ENCODE peak calls at places on chromosomes 2 and 18, in five cellular contexts. L is activated CD4-positive, CD25-positive, alpha-beta regulatory T cell treated with anti-CD3 and anti-CD28 coated beads, Interleukin-2, amount 50 U/mL, for 72 hours; E is T-cell; K is IMR-90; S is Caki2. M is an unnamed sample.

GRCh38 chr2:232420463-232421188 is 14.0 kb downstream of the ALPG start:
- DNase-seq in K (no peak), L (no peak), S (no peak), E (no peak), M (no peak)

GRCh38 chr2:85800576-85800975 is 46.8 kb downstream of the ATOH8 start:
- DNase-seq in L (no peak), S (no peak), E (no peak), K (no peak), M (no peak)

GRCh38 chr2:202687276-202687675 is 52.5 kb downstream of the FAM117B start:
- DNase-seq in K (peak; percentile 32), S (no peak), L (no peak), E (no peak), M (no peak)

GRCh38 chr18:10141559-10141958 is 227.7 kb downstream of the VAPA start:
- DNase-seq in K (no peak), L (no peak), E (no peak), S (no peak), M (no peak)

GRCh38 chr2:218082586-218083351 is 13.7 kb downstream of the RUFY4 start:
- DNase-seq in L (no peak), E (no peak), S (no peak), K (no peak), M (no peak)

GRCh38 chr2:28661589-28662001 is 90.0 kb upstream of the PPP1CB start:
- DNase-seq in L (no peak), S (peak; percentile 84), E (no peak), K (peak; percentile 88), M (no peak)

GRCh38 chr18:3328522-3328921 is 66.6 kb downstream of the MYL12B start:
- DNase-seq in K (no peak), S (no peak), E (no peak), L (no peak), M (no peak)

GRCh38 chr2:13114391-13114790 is 397.7 kb downstream of the TRIB2 start:
- DNase-seq in S (no peak), E (no peak), L (no peak), K (peak; percentile 11), M (peak; percentile 14)

GRCh38 chr2:62340981-62341624 is 145.2 kb downstream of the B3GNT2 start:
- DNase-seq in L (no peak), K (no peak), E (no peak), S (peak; percentile 63), M (no peak)

GRCh38 chr2:86193901-86194567 is 1.2 kb downstream of the IMMT start:
- DNase-seq in S (no peak), L (no peak), E (no peak), K (no peak), M (no peak)

GRCh38 chr2:241508510-241509407 is at the start of gene STK25:
- DNase-seq in S (peak; percentile 98), L (peak; percentile 90), E (peak; percentile 97), K (peak; percentile 98), M (peak; percentile 94)

GRCh38 chr2:25822190-25823117 is 55.8 kb downstream of the ASXL2 start:
- DNase-seq in L (peak; percentile 49), E (peak; percentile 59), S (no peak), K (no peak), M (no peak)

GRCh38 chr18:9779630-9780029 is 71.5 kb downstream of the RAB31 start:
- DNase-seq in S (peak; percentile 23), K (no peak), L (no peak), E (no peak), M (no peak)

GRCh38 chr18:2303517-2304238 is 267.6 kb downstream of the METTL4 start:
- DNase-seq in E (no peak), S (peak; percentile 29), L (no peak), K (no peak), M (peak; percentile 16)

GRCh38 chr18:25306671-25307070 is 45.3 kb downstream of the ZNF521 start:
- DNase-seq in L (no peak), E (no peak), S (no peak), K (peak; percentile 52), M (no peak)

GRCh38 chr2:33426666-33427231 is 49.7 kb upstream of the RASGRP3 start:
- DNase-seq in L (no peak), S (peak; percentile 40), K (peak; percentile 70), E (no peak), M (no peak)